ENCODE peak calls at places on chromosomes 13 and 19, in ten cellular contexts. W, D, J, F, S, L, I, H, V and X are unnamed samples.

GRCh38 chr19:20287070-20287469 is 120.1 kb downstream of the ZNF486 start:
- DNase-seq in W (no peak), D (no peak), J (no peak), F (no peak), S (no peak), L (no peak), I (no peak), H (no peak), V (no peak), X (no peak)

GRCh38 chr13:98641075-98641474 is 64.2 kb upstream of the STK24 start:
- DNase-seq in W (no peak), D (no peak), J (no peak), F (no peak), S (no peak), L (no peak), I (no peak), H (no peak), V (no peak), X (no peak)

GRCh38 chr13:34011552-34012085 is 193.7 kb downstream of the RFC3 start:
- DNase-seq in W (no peak), D (no peak), J (no peak), F (no peak), S (no peak), L (no peak), I (no peak), H (no peak), V (no peak), X (no peak)

GRCh38 chr13:33606692-33607091 is 211.3 kb upstream of the RFC3 start:
- DNase-seq in W (no peak), D (no peak), J (no peak), F (no peak), S (no peak), L (no peak), I (no peak), H (no peak), V (no peak), X (peak)

GRCh38 chr19:7647156-7647555 is 10.2 kb downstream of the STXBP2 start:
- DNase-seq in W (no peak), D (no peak), J (no peak), F (no peak), S (no peak), L (no peak), I (no peak), H (no peak), V (no peak), X (no peak)

GRCh38 chr13:110361365-110361911 is 54.4 kb downstream of the COL4A2 start:
- DNase-seq in W (no peak), D (no peak), J (peak), F (no peak), S (peak), L (peak), I (no peak), H (no peak), V (no peak), X (peak)

GRCh38 chr19:16518061-16518460 is 21.9 kb downstream of the C19orf44 start:
- DNase-seq in W (no peak), D (no peak), J (no peak), F (no peak), S (no peak), L (no peak), I (no peak), H (no peak), V (no peak), X (no peak)

GRCh38 chr13:48741377-48741776 is 87.6 kb downstream of the CYSLTR2 start:
- DNase-seq in W (no peak), D (no peak), J (no peak), F (no peak), S (peak), L (peak), I (no peak), H (no peak), V (no peak), X (peak)